ENCODE peak calls at places on chromosomes 6 and 20, in eight cellular contexts. T is activated naive CD4-positive, alpha-beta T cell treated with Interleukin-2 at 50 U/mL for 16 hours; H is hypothalamus; G is foreskin fibroblast; X is EL; P is activated naive CD8-positive, alpha-beta T cell treated with anti-CD3 and anti-CD28 coated beads, Interleukin-2, amount 50 U/mL, for 24 hours; Q is T-helper 2 cell; F is prostate gland. Y is an unnamed sample.

GRCh38 chr20:64080013-64080812 is at the start of gene OPRL1:
- DNase-seq in T (peak), H (no peak), G (no peak), X (no peak), P (no peak), Q (no peak), F (no peak), Y (peak)

GRCh38 chr6:144378437-144378836 is 93.3 kb downstream of the UTRN start:
- DNase-seq in T (no peak), H (no peak), G (peak), X (peak), P (no peak), Q (no peak), F (no peak), Y (no peak)

GRCh38 chr6:143765422-143766184 is 77.5 kb upstream of the LTV1 start:
- DNase-seq in T (no peak), H (no peak), G (no peak), X (no peak), P (no peak), Q (no peak), F (no peak), Y (no peak)

GRCh38 chr6:82017316-82017715 is 230.2 kb downstream of the IBTK start:
- DNase-seq in T (no peak), H (no peak), G (peak), X (peak), P (no peak), Q (no peak), F (no peak), Y (no peak)

GRCh38 chr6:64691069-64691468 is 1016.0 kb downstream of the EYS start:
- DNase-seq in T (no peak), H (no peak), G (no peak), X (no peak), P (no peak), Q (no peak), F (no peak), Y (no peak)

GRCh38 chr6:157710604-157711003 is 112.4 kb upstream of the SNX9 start:
- DNase-seq in T (no peak), H (no peak), G (no peak), X (peak), P (no peak), Q (no peak), F (no peak), Y (no peak)

GRCh38 chr20:62161347-62161746 is 17.8 kb downstream of the SS18L1 start:
- DNase-seq in T (no peak), H (no peak), G (no peak), X (peak), P (no peak), Q (no peak), F (no peak), Y (no peak)

GRCh38 chr6:132768051-132768517 is 10.4 kb upstream of the VNN2 start:
- DNase-seq in T (no peak), H (no peak), G (no peak), X (peak), P (peak), Q (no peak), F (no peak), Y (peak)

GRCh38 chr6:44071670-44072451 is 55.4 kb downstream of the MRPL14 start:
- DNase-seq in T (no peak), H (no peak), G (peak), X (peak), P (no peak), Q (no peak), F (no peak), Y (no peak)

GRCh38 chr6:127606131-127606562 is 29.2 kb downstream of the C6orf58 start:
- DNase-seq in T (no peak), H (no peak), G (peak), X (peak), P (no peak), Q (no peak), F (no peak), Y (peak)

GRCh38 chr20:2114990-2115681 is 13.5 kb downstream of the STK35 start:
- DNase-seq in T (no peak), H (no peak), G (peak), X (no peak), P (no peak), Q (no peak), F (no peak), Y (no peak)

Y was measured in activated CD8-positive, alpha-beta T cell treated with anti-CD3 and anti-CD28 coated beads for 36 hours.